ENCODE peak calls at places on chromosomes 11 and 22, in eight cellular contexts. V, O, F, Z, G, A, K and H are unnamed samples.
A peak's percentile ranks its signal among the peaks of the same experiment; 100 is the strongest.

GRCh38 chr11:2331404-2331803 is 29.6 kb downstream of the TSPAN32 start:
- DNase-seq in V (no peak), F (no peak), A (no peak), K (no peak), G (no peak), O (no peak), Z (no peak), H (no peak)

GRCh38 chr11:67118059-67118766 is 850 bp upstream of the KDM2A start:
- DNase-seq in F (no peak), A (peak; percentile 46), Z (peak; percentile 17), G (peak; percentile 84), K (peak; percentile 49), V (peak; percentile 28), O (peak; percentile 39), H (no peak)

GRCh38 chr11:111069076-111069475 is 176.4 kb upstream of the POU2AF2 start:
- DNase-seq in A (peak; percentile 62), G (no peak), K (no peak), O (no peak), V (no peak), Z (no peak), F (no peak), H (peak; percentile 27)

GRCh38 chr11:93967944-93968343 is 53.2 kb upstream of the HEPHL1 start:
- DNase-seq in V (no peak), O (no peak), A (no peak), F (no peak), G (no peak), Z (no peak), K (no peak), H (no peak)

GRCh38 chr11:95592455-95592854 is 197.1 kb downstream of the FAM76B start:
- DNase-seq in A (peak; percentile 70), G (no peak), O (no peak), K (no peak), V (no peak), Z (no peak), F (no peak), H (no peak)

GRCh38 chr11:117842131-117842941 is 17.8 kb upstream of the FXYD2 start:
- DNase-seq in A (no peak), Z (no peak), G (peak; percentile 67), O (no peak), F (peak; percentile 72), V (peak; percentile 21), K (peak; percentile 67), H (peak; percentile 27)

GRCh38 chr11:127866109-127866508 is 721.2 kb downstream of the ETS1 start:
- DNase-seq in K (no peak), V (no peak), Z (no peak), F (no peak), A (no peak), O (no peak), G (no peak), H (peak; percentile 31)

GRCh38 chr22:40757071-40757470 is 62.1 kb downstream of the SLC25A17 start:
- DNase-seq in O (no peak), G (no peak), K (no peak), F (no peak), Z (no peak), A (peak; percentile 16), V (no peak), H (peak; percentile 72)

GRCh38 chr11:61683116-61683515 is 2.9 kb downstream of the DAGLA start:
- DNase-seq in O (no peak), Z (no peak), K (no peak), G (no peak), F (no peak), A (no peak), V (no peak), H (no peak)

GRCh38 chr11:87035976-87036583 is 1.7 kb upstream of the TMEM135 start:
- DNase-seq in V (no peak), K (no peak), O (no peak), Z (no peak), F (no peak), A (no peak), G (no peak), H (no peak)

GRCh38 chr11:35420371-35420770 is 1.0 kb upstream of the SLC1A2 start:
- DNase-seq in G (no peak), A (no peak), O (no peak), K (no peak), Z (no peak), V (no peak), F (no peak), H (no peak)

GRCh38 chr11:88689548-88690240 is 352.2 kb upstream of the CTSC start:
- DNase-seq in A (no peak), Z (no peak), F (no peak), G (no peak), K (no peak), O (no peak), V (no peak), H (no peak)

GRCh38 chr11:124602193-124602592 is 9.0 kb upstream of the PANX3 start:
- DNase-seq in Z (no peak), F (no peak), A (no peak), V (no peak), G (no peak), O (no peak), K (no peak), H (peak; percentile 43)

GRCh38 chr11:54944211-54944610 is 237.6 kb downstream of the OR4A5 start:
- DNase-seq in F (no peak), K (no peak), O (no peak), G (no peak), V (no peak), A (no peak), Z (no peak), H (no peak)

GRCh38 chr11:9344046-9344680 is 29.8 kb upstream of the TMEM41B start:
- DNase-seq in A (no peak), O (no peak), G (no peak), K (no peak), Z (no peak), V (no peak), F (no peak), H (no peak)

GRCh38 chr11:77806415-77806814 is 14.1 kb downstream of the RSF1 start:
- DNase-seq in G (no peak), O (no peak), A (no peak), K (no peak), F (no peak), V (no peak), Z (no peak), H (no peak)

GRCh38 chr11:6656936-6657335 is 1.3 kb upstream of the DCHS1 start:
- DNase-seq in V (no peak), Z (no peak), F (no peak), A (no peak), K (no peak), O (no peak), G (no peak), H (no peak)

GRCh38 chr11:68847395-68847794 is 5.7 kb upstream of the CPT1A start:
- DNase-seq in G (no peak), O (no peak), A (no peak), V (no peak), F (no peak), Z (no peak), K (no peak), H (no peak)

GRCh38 chr11:128305588-128305987 is 281.8 kb downstream of the ETS1 start:
- DNase-seq in G (no peak), F (no peak), V (no peak), O (no peak), Z (no peak), A (no peak), K (no peak), H (no peak)

GRCh38 chr22:32564170-32565001 is 89.8 kb downstream of the FBXO7 start:
- DNase-seq in G (no peak), O (no peak), A (peak; percentile 29), F (no peak), V (no peak), Z (no peak), K (no peak), H (no peak)

GRCh38 chr11:76139317-76139716 is 67.0 kb downstream of the WNT11 start:
- DNase-seq in O (no peak), K (no peak), G (no peak), Z (no peak), A (no peak), F (no peak), V (no peak), H (no peak)

GRCh38 chr11:61955031-61955415 is 4.9 kb downstream of the BEST1 start:
- DNase-seq in Z (no peak), G (peak; percentile 86), K (peak; percentile 86), A (peak; percentile 93), V (peak; percentile 39), F (peak; percentile 86), O (peak; percentile 25), H (peak; percentile 21)

GRCh38 chr22:20953668-20954500 is 13.2 kb upstream of the AIFM3 start:
- DNase-seq in K (no peak), A (peak; percentile 88), F (no peak), O (no peak), G (peak; percentile 56), Z (no peak), V (no peak), H (peak; percentile 96)
- H3K27ac ChIP-seq in K (no peak overlapping the region), A (no peak overlapping the region), F (peak overlapping the region; percentile 10), O (no peak overlapping the region), G (no peak overlapping the region), Z (no peak overlapping the region), V (no peak overlapping the region), H (peak overlapping the region; percentile 74)

DNA sequence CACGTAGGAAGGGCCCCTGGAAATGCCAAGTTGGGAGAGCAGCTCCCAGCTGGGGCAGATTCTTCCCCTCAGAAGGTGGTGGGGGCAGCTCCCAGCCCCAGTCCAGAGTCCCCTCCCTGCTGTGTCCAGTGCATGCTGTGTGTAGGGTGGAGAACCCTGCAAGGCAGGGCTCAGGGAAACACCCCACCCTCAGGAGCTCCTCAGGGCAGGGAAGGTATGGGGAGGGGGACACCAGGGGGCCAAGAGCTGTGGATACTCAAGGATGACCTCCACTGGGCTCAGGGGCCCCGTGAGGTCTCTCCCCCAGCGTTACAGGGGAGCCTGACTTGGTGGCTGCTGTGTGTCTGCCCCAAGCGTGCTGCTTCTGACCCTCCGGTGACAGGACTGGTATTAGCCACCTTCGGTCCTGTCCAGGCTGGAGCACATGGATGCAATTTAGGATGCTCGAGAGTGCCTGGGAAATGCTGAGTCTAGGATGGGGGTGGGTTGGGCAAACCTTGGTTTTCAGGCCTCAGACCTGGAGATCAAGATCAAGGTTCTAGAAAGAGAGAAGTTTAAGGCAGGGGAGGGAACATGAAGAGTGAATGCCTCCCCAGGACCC is 16.1 kb upstream of the CABP7 start:
- DNase-seq in F (no peak), Z (no peak), V (no peak), K (no peak), G (no peak), A (no peak), O (no peak), H (no peak)
- H3K27ac ChIP-seq in F (no peak overlapping the region), Z (no peak overlapping the region), V (peak overlapping the region; percentile 84), K (no peak overlapping the region), G (no peak overlapping the region), A (no peak overlapping the region), O (no peak overlapping the region), H (no peak overlapping the region)

GRCh38 chr11:8087185-8087584 is 6.2 kb downstream of the TUB start:
- DNase-seq in G (peak; percentile 23), Z (peak; percentile 25), K (peak; percentile 25), V (no peak), F (no peak), A (no peak), O (no peak), H (no peak)
- H3K27ac ChIP-seq in G (no peak overlapping the region), Z (no peak overlapping the region), K (no peak overlapping the region), V (peak overlapping the region; percentile 29), F (no peak overlapping the region), A (no peak overlapping the region), O (peak overlapping the region; percentile 58), H (no peak overlapping the region)

DNA sequence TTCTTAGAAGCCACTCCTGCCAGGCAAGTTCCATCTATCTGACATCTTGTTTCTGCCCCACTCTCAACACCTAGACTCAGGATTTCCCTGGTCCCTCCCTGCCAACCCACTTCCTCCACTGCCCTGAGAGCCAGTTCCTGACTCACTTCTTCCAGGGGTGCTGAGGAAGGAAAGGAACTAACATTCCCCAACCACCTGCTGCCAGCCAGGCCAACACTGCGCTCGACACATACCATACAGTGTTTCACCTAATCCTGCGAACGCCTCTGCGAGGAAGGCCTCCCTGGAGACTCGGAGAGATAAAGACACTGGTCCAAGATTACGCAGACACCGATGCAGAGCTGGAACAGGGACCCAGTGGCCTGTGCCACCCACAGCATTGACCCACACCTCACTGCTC is 40.2 kb downstream of the MICAL3 start:
- DNase-seq in G (no peak), Z (no peak), A (no peak), F (no peak), K (no peak), O (no peak), V (no peak), H (peak; percentile 39)
- H3K27ac ChIP-seq in G (no peak overlapping the region), Z (no peak overlapping the region), A (no peak overlapping the region), F (no peak overlapping the region), K (no peak overlapping the region), O (no peak overlapping the region), V (no peak overlapping the region), H (no peak overlapping the region)